ENCODE peak calls at places on chromosomes 2 and 18, in eight cellular contexts. One of them, this sample, is unnamed.
A peak's percentile ranks its signal among the peaks of the same experiment; 100 is the strongest.

GRCh38 chr18:33805592-33805991 is 227.6 kb downstream of the ASXL3 start:
- DNase-seq in GM12891: no peak
- DNase-seq in stimulated activated naive CD8-positive, alpha-beta T cell treated with anti-CD3 and anti-CD28 coated beads, Interleukin-15, amount 100 ng/mL, for 72 hours: no peak
- DNase-seq in aorta: no peak
- DNase-seq in effector CD8-positive, alpha-beta T cell: no peak
- DNase-seq in NCI-H524: no peak
- DNase-seq in kidney: no peak
- DNase-seq in tibial artery: no peak
- DNase-seq in this sample: no peak

GRCh38 chr2:28810384-28811285 is at the start of gene SPDYA:
- DNase-seq in GM12891: peak; percentile 80
- DNase-seq in stimulated activated naive CD8-positive, alpha-beta T cell treated with anti-CD3 and anti-CD28 coated beads, Interleukin-15, amount 100 ng/mL, for 72 hours: peak; percentile 80
- DNase-seq in aorta: peak; percentile 94
- DNase-seq in effector CD8-positive, alpha-beta T cell: peak; percentile 68
- DNase-seq in NCI-H524: peak; percentile 86
- DNase-seq in kidney: peak; percentile 89
- DNase-seq in tibial artery: peak; percentile 85
- DNase-seq in this sample: peak; percentile 72

GRCh38 chr2:19687260-19687659 is 214.5 kb downstream of the TTC32 start:
- DNase-seq in GM12891: no peak
- DNase-seq in stimulated activated naive CD8-positive, alpha-beta T cell treated with anti-CD3 and anti-CD28 coated beads, Interleukin-15, amount 100 ng/mL, for 72 hours: no peak
- DNase-seq in aorta: no peak
- DNase-seq in effector CD8-positive, alpha-beta T cell: no peak
- DNase-seq in NCI-H524: no peak
- DNase-seq in kidney: no peak
- DNase-seq in tibial artery: no peak
- DNase-seq in this sample: no peak

GRCh38 chr2:45821558-45822271 is 170.2 kb downstream of the PRKCE start:
- DNase-seq in GM12891: no peak
- DNase-seq in stimulated activated naive CD8-positive, alpha-beta T cell treated with anti-CD3 and anti-CD28 coated beads, Interleukin-15, amount 100 ng/mL, for 72 hours: no peak
- DNase-seq in aorta: no peak
- DNase-seq in effector CD8-positive, alpha-beta T cell: no peak
- DNase-seq in NCI-H524: peak; percentile 28
- DNase-seq in kidney: no peak
- DNase-seq in tibial artery: peak; percentile 81
- DNase-seq in this sample: peak; percentile 77

GRCh38 chr18:39998332-39998731 is 1956.7 kb upstream of the PIK3C3 start:
- DNase-seq in GM12891: no peak
- DNase-seq in stimulated activated naive CD8-positive, alpha-beta T cell treated with anti-CD3 and anti-CD28 coated beads, Interleukin-15, amount 100 ng/mL, for 72 hours: no peak
- DNase-seq in aorta: no peak
- DNase-seq in effector CD8-positive, alpha-beta T cell: no peak
- DNase-seq in NCI-H524: peak; percentile 51
- DNase-seq in kidney: no peak
- DNase-seq in tibial artery: no peak
- DNase-seq in this sample: no peak

GRCh38 chr2:94987074-94988020 is 38.2 kb upstream of the MAL start:
- DNase-seq in GM12891: no peak
- DNase-seq in stimulated activated naive CD8-positive, alpha-beta T cell treated with anti-CD3 and anti-CD28 coated beads, Interleukin-15, amount 100 ng/mL, for 72 hours: no peak
- DNase-seq in aorta: peak; percentile 22
- DNase-seq in effector CD8-positive, alpha-beta T cell: no peak
- DNase-seq in NCI-H524: no peak
- DNase-seq in kidney: no peak
- DNase-seq in tibial artery: no peak
- DNase-seq in this sample: no peak

GRCh38 chr2:36770542-36771287 is 74.2 kb downstream of the VIT start:
- DNase-seq in GM12891: peak; percentile 27
- DNase-seq in stimulated activated naive CD8-positive, alpha-beta T cell treated with anti-CD3 and anti-CD28 coated beads, Interleukin-15, amount 100 ng/mL, for 72 hours: peak; percentile 39
- DNase-seq in aorta: no peak
- DNase-seq in effector CD8-positive, alpha-beta T cell: no peak
- DNase-seq in NCI-H524: peak; percentile 59
- DNase-seq in kidney: no peak
- DNase-seq in tibial artery: no peak
- DNase-seq in this sample: no peak

GRCh38 chr2:238895901-238896600 is 48.2 kb downstream of the TWIST2 start:
- DNase-seq in GM12891: no peak
- DNase-seq in stimulated activated naive CD8-positive, alpha-beta T cell treated with anti-CD3 and anti-CD28 coated beads, Interleukin-15, amount 100 ng/mL, for 72 hours: no peak
- DNase-seq in aorta: peak; percentile 91
- DNase-seq in effector CD8-positive, alpha-beta T cell: no peak
- DNase-seq in NCI-H524: no peak
- DNase-seq in kidney: peak; percentile 91
- DNase-seq in tibial artery: peak; percentile 91
- DNase-seq in this sample: no peak

GRCh38 chr2:189866296-189866695 is 82.0 kb downstream of the PMS1 start:
- DNase-seq in GM12891: no peak
- DNase-seq in stimulated activated naive CD8-positive, alpha-beta T cell treated with anti-CD3 and anti-CD28 coated beads, Interleukin-15, amount 100 ng/mL, for 72 hours: no peak
- DNase-seq in aorta: no peak
- DNase-seq in effector CD8-positive, alpha-beta T cell: no peak
- DNase-seq in NCI-H524: no peak
- DNase-seq in kidney: no peak
- DNase-seq in tibial artery: no peak
- DNase-seq in this sample: no peak

GRCh38 chr2:146278881-146279280 is 1565.9 kb upstream of the ACVR2A start:
- DNase-seq in GM12891: no peak
- DNase-seq in stimulated activated naive CD8-positive, alpha-beta T cell treated with anti-CD3 and anti-CD28 coated beads, Interleukin-15, amount 100 ng/mL, for 72 hours: no peak
- DNase-seq in aorta: no peak
- DNase-seq in effector CD8-positive, alpha-beta T cell: no peak
- DNase-seq in NCI-H524: no peak
- DNase-seq in kidney: no peak
- DNase-seq in tibial artery: no peak
- DNase-seq in this sample: no peak

GRCh38 chr2:5978352-5978751 is 286.2 kb downstream of the SOX11 start:
- DNase-seq in GM12891: no peak
- DNase-seq in stimulated activated naive CD8-positive, alpha-beta T cell treated with anti-CD3 and anti-CD28 coated beads, Interleukin-15, amount 100 ng/mL, for 72 hours: no peak
- DNase-seq in aorta: no peak
- DNase-seq in effector CD8-positive, alpha-beta T cell: no peak
- DNase-seq in NCI-H524: peak; percentile 88
- DNase-seq in kidney: no peak
- DNase-seq in tibial artery: no peak
- DNase-seq in this sample: no peak

GRCh38 chr2:42040643-42041277 is 7.1 kb upstream of the PKDCC start:
- DNase-seq in GM12891: no peak
- DNase-seq in stimulated activated naive CD8-positive, alpha-beta T cell treated with anti-CD3 and anti-CD28 coated beads, Interleukin-15, amount 100 ng/mL, for 72 hours: no peak
- DNase-seq in aorta: no peak
- DNase-seq in effector CD8-positive, alpha-beta T cell: no peak
- DNase-seq in NCI-H524: no peak
- DNase-seq in kidney: no peak
- DNase-seq in tibial artery: no peak
- DNase-seq in this sample: no peak

GRCh38 chr2:230018153-230018552 is 50.6 kb downstream of the SLC16A14 start:
- DNase-seq in GM12891: no peak
- DNase-seq in stimulated activated naive CD8-positive, alpha-beta T cell treated with anti-CD3 and anti-CD28 coated beads, Interleukin-15, amount 100 ng/mL, for 72 hours: no peak
- DNase-seq in aorta: no peak
- DNase-seq in effector CD8-positive, alpha-beta T cell: no peak
- DNase-seq in NCI-H524: no peak
- DNase-seq in kidney: no peak
- DNase-seq in tibial artery: no peak
- DNase-seq in this sample: no peak

GRCh38 chr2:42842418-42842817 is 50.0 kb upstream of the HAAO start:
- DNase-seq in GM12891: no peak
- DNase-seq in stimulated activated naive CD8-positive, alpha-beta T cell treated with anti-CD3 and anti-CD28 coated beads, Interleukin-15, amount 100 ng/mL, for 72 hours: no peak
- DNase-seq in aorta: no peak
- DNase-seq in effector CD8-positive, alpha-beta T cell: no peak
- DNase-seq in NCI-H524: no peak
- DNase-seq in kidney: no peak
- DNase-seq in tibial artery: peak; percentile 50
- DNase-seq in this sample: no peak

GRCh38 chr2:236782938-236783337 is 213.3 kb downstream of the ACKR3 start:
- DNase-seq in GM12891: no peak
- DNase-seq in stimulated activated naive CD8-positive, alpha-beta T cell treated with anti-CD3 and anti-CD28 coated beads, Interleukin-15, amount 100 ng/mL, for 72 hours: no peak
- DNase-seq in aorta: no peak
- DNase-seq in effector CD8-positive, alpha-beta T cell: no peak
- DNase-seq in NCI-H524: no peak
- DNase-seq in kidney: no peak
- DNase-seq in tibial artery: no peak
- DNase-seq in this sample: no peak

GRCh38 chr18:14014456-14014855 is 99.1 kb upstream of the MC2R start:
- DNase-seq in GM12891: no peak
- DNase-seq in stimulated activated naive CD8-positive, alpha-beta T cell treated with anti-CD3 and anti-CD28 coated beads, Interleukin-15, amount 100 ng/mL, for 72 hours: no peak
- DNase-seq in aorta: no peak
- DNase-seq in effector CD8-positive, alpha-beta T cell: no peak
- DNase-seq in NCI-H524: no peak
- DNase-seq in kidney: no peak
- DNase-seq in tibial artery: no peak
- DNase-seq in this sample: no peak

GRCh38 chr18:11817229-11817628 is 34.0 kb upstream of the CHMP1B start:
- DNase-seq in GM12891: no peak
- DNase-seq in stimulated activated naive CD8-positive, alpha-beta T cell treated with anti-CD3 and anti-CD28 coated beads, Interleukin-15, amount 100 ng/mL, for 72 hours: no peak
- DNase-seq in aorta: no peak
- DNase-seq in effector CD8-positive, alpha-beta T cell: no peak
- DNase-seq in NCI-H524: no peak
- DNase-seq in kidney: no peak
- DNase-seq in tibial artery: no peak
- DNase-seq in this sample: no peak

GRCh38 chr18:36934884-36935283 is 106.0 kb downstream of the KIAA1328 start:
- DNase-seq in GM12891: no peak
- DNase-seq in stimulated activated naive CD8-positive, alpha-beta T cell treated with anti-CD3 and anti-CD28 coated beads, Interleukin-15, amount 100 ng/mL, for 72 hours: no peak
- DNase-seq in aorta: no peak
- DNase-seq in effector CD8-positive, alpha-beta T cell: no peak
- DNase-seq in NCI-H524: no peak
- DNase-seq in kidney: no peak
- DNase-seq in tibial artery: no peak
- DNase-seq in this sample: no peak

GRCh38 chr2:213232649-213233437 is 51.4 kb upstream of the SPAG16 start:
- DNase-seq in GM12891: no peak
- DNase-seq in stimulated activated naive CD8-positive, alpha-beta T cell treated with anti-CD3 and anti-CD28 coated beads, Interleukin-15, amount 100 ng/mL, for 72 hours: peak; percentile 57
- DNase-seq in aorta: no peak
- DNase-seq in effector CD8-positive, alpha-beta T cell: peak; percentile 16
- DNase-seq in NCI-H524: no peak
- DNase-seq in kidney: no peak
- DNase-seq in tibial artery: no peak
- DNase-seq in this sample: no peak

GRCh38 chr2:149164296-149164695 is 125.8 kb downstream of the LYPD6B start:
- DNase-seq in GM12891: no peak
- DNase-seq in stimulated activated naive CD8-positive, alpha-beta T cell treated with anti-CD3 and anti-CD28 coated beads, Interleukin-15, amount 100 ng/mL, for 72 hours: no peak
- DNase-seq in aorta: no peak
- DNase-seq in effector CD8-positive, alpha-beta T cell: no peak
- DNase-seq in NCI-H524: no peak
- DNase-seq in kidney: no peak
- DNase-seq in tibial artery: no peak
- DNase-seq in this sample: no peak

GRCh38 chr2:85996591-85996990 is 107.8 kb upstream of the ST3GAL5 start:
- DNase-seq in GM12891: no peak
- DNase-seq in stimulated activated naive CD8-positive, alpha-beta T cell treated with anti-CD3 and anti-CD28 coated beads, Interleukin-15, amount 100 ng/mL, for 72 hours: no peak
- DNase-seq in aorta: peak; percentile 45
- DNase-seq in effector CD8-positive, alpha-beta T cell: no peak
- DNase-seq in NCI-H524: no peak
- DNase-seq in kidney: no peak
- DNase-seq in tibial artery: no peak
- DNase-seq in this sample: no peak

GRCh38 chr18:63216911-63217311 is 102.7 kb downstream of the BCL2 start:
- DNase-seq in GM12891: no peak
- DNase-seq in stimulated activated naive CD8-positive, alpha-beta T cell treated with anti-CD3 and anti-CD28 coated beads, Interleukin-15, amount 100 ng/mL, for 72 hours: peak; percentile 43
- DNase-seq in aorta: no peak
- DNase-seq in effector CD8-positive, alpha-beta T cell: no peak
- DNase-seq in NCI-H524: no peak
- DNase-seq in kidney: no peak
- DNase-seq in tibial artery: no peak
- DNase-seq in this sample: no peak

GRCh38 chr18:58051765-58052460 is 7.9 kb downstream of the NEDD4L start:
- DNase-seq in GM12891: no peak
- DNase-seq in stimulated activated naive CD8-positive, alpha-beta T cell treated with anti-CD3 and anti-CD28 coated beads, Interleukin-15, amount 100 ng/mL, for 72 hours: no peak
- DNase-seq in aorta: no peak
- DNase-seq in effector CD8-positive, alpha-beta T cell: no peak
- DNase-seq in NCI-H524: peak; percentile 24
- DNase-seq in kidney: no peak
- DNase-seq in tibial artery: no peak
- DNase-seq in this sample: no peak

GRCh38 chr2:183505911-183506310 is 381.7 kb downstream of the NUP35 start:
- DNase-seq in GM12891: peak; percentile 6
- DNase-seq in stimulated activated naive CD8-positive, alpha-beta T cell treated with anti-CD3 and anti-CD28 coated beads, Interleukin-15, amount 100 ng/mL, for 72 hours: no peak
- DNase-seq in aorta: no peak
- DNase-seq in effector CD8-positive, alpha-beta T cell: no peak
- DNase-seq in NCI-H524: no peak
- DNase-seq in kidney: no peak
- DNase-seq in tibial artery: no peak
- DNase-seq in this sample: no peak

GRCh38 chr2:40251146-40251545 is 200.7 kb downstream of the SLC8A1 start:
- DNase-seq in GM12891: no peak
- DNase-seq in stimulated activated naive CD8-positive, alpha-beta T cell treated with anti-CD3 and anti-CD28 coated beads, Interleukin-15, amount 100 ng/mL, for 72 hours: no peak
- DNase-seq in aorta: no peak
- DNase-seq in effector CD8-positive, alpha-beta T cell: no peak
- DNase-seq in NCI-H524: peak; percentile 32
- DNase-seq in kidney: no peak
- DNase-seq in tibial artery: no peak
- DNase-seq in this sample: no peak

GRCh38 chr2:218229239-218229638 is 12.2 kb downstream of the ARPC2 start:
- DNase-seq in GM12891: peak; percentile 42
- DNase-seq in stimulated activated naive CD8-positive, alpha-beta T cell treated with anti-CD3 and anti-CD28 coated beads, Interleukin-15, amount 100 ng/mL, for 72 hours: peak; percentile 49
- DNase-seq in aorta: no peak
- DNase-seq in effector CD8-positive, alpha-beta T cell: no peak
- DNase-seq in NCI-H524: no peak
- DNase-seq in kidney: no peak
- DNase-seq in tibial artery: no peak
- DNase-seq in this sample: no peak

GRCh38 chr2:55391155-55391554 is 28.5 kb downstream of the CCDC88A start:
- DNase-seq in GM12891: no peak
- DNase-seq in stimulated activated naive CD8-positive, alpha-beta T cell treated with anti-CD3 and anti-CD28 coated beads, Interleukin-15, amount 100 ng/mL, for 72 hours: no peak
- DNase-seq in aorta: no peak
- DNase-seq in effector CD8-positive, alpha-beta T cell: no peak
- DNase-seq in NCI-H524: no peak
- DNase-seq in kidney: no peak
- DNase-seq in tibial artery: no peak
- DNase-seq in this sample: no peak

GRCh38 chr2:225027061-225027762 is 15.1 kb downstream of the DOCK10 start:
- DNase-seq in GM12891: no peak
- DNase-seq in stimulated activated naive CD8-positive, alpha-beta T cell treated with anti-CD3 and anti-CD28 coated beads, Interleukin-15, amount 100 ng/mL, for 72 hours: peak; percentile 34
- DNase-seq in aorta: no peak
- DNase-seq in effector CD8-positive, alpha-beta T cell: no peak
- DNase-seq in NCI-H524: no peak
- DNase-seq in kidney: no peak
- DNase-seq in tibial artery: no peak
- DNase-seq in this sample: no peak

GRCh38 chr2:215816424-215816823 is 196.9 kb downstream of the MREG start:
- DNase-seq in GM12891: no peak
- DNase-seq in stimulated activated naive CD8-positive, alpha-beta T cell treated with anti-CD3 and anti-CD28 coated beads, Interleukin-15, amount 100 ng/mL, for 72 hours: no peak
- DNase-seq in aorta: no peak
- DNase-seq in effector CD8-positive, alpha-beta T cell: no peak
- DNase-seq in NCI-H524: no peak
- DNase-seq in kidney: no peak
- DNase-seq in tibial artery: no peak
- DNase-seq in this sample: no peak

GRCh38 chr2:214706986-214707385 is 102.5 kb downstream of the BARD1 start:
- DNase-seq in GM12891: no peak
- DNase-seq in stimulated activated naive CD8-positive, alpha-beta T cell treated with anti-CD3 and anti-CD28 coated beads, Interleukin-15, amount 100 ng/mL, for 72 hours: no peak
- DNase-seq in aorta: no peak
- DNase-seq in effector CD8-positive, alpha-beta T cell: no peak
- DNase-seq in NCI-H524: no peak
- DNase-seq in kidney: no peak
- DNase-seq in tibial artery: no peak
- DNase-seq in this sample: no peak

GRCh38 chr2:32614069-32614468 is 13.8 kb upstream of the TTC27 start:
- DNase-seq in GM12891: no peak
- DNase-seq in stimulated activated naive CD8-positive, alpha-beta T cell treated with anti-CD3 and anti-CD28 coated beads, Interleukin-15, amount 100 ng/mL, for 72 hours: no peak
- DNase-seq in aorta: no peak
- DNase-seq in effector CD8-positive, alpha-beta T cell: no peak
- DNase-seq in NCI-H524: no peak
- DNase-seq in kidney: no peak
- DNase-seq in tibial artery: no peak
- DNase-seq in this sample: no peak

GRCh38 chr2:200336980-200337615 is 30.6 kb downstream of the SPATS2L start:
- DNase-seq in GM12891: no peak
- DNase-seq in stimulated activated naive CD8-positive, alpha-beta T cell treated with anti-CD3 and anti-CD28 coated beads, Interleukin-15, amount 100 ng/mL, for 72 hours: no peak
- DNase-seq in aorta: no peak
- DNase-seq in effector CD8-positive, alpha-beta T cell: no peak
- DNase-seq in NCI-H524: no peak
- DNase-seq in kidney: no peak
- DNase-seq in tibial artery: no peak
- DNase-seq in this sample: no peak

GRCh38 chr2:170386554-170386953 is 208.6 kb downstream of the MYO3B start:
- DNase-seq in GM12891: no peak
- DNase-seq in stimulated activated naive CD8-positive, alpha-beta T cell treated with anti-CD3 and anti-CD28 coated beads, Interleukin-15, amount 100 ng/mL, for 72 hours: no peak
- DNase-seq in aorta: no peak
- DNase-seq in effector CD8-positive, alpha-beta T cell: no peak
- DNase-seq in NCI-H524: no peak
- DNase-seq in kidney: no peak
- DNase-seq in tibial artery: no peak
- DNase-seq in this sample: no peak

GRCh38 chr2:117940436-117940835 is 73.4 kb downstream of the CCDC93 start:
- DNase-seq in GM12891: no peak
- DNase-seq in stimulated activated naive CD8-positive, alpha-beta T cell treated with anti-CD3 and anti-CD28 coated beads, Interleukin-15, amount 100 ng/mL, for 72 hours: no peak
- DNase-seq in aorta: no peak
- DNase-seq in effector CD8-positive, alpha-beta T cell: no peak
- DNase-seq in NCI-H524: no peak
- DNase-seq in kidney: no peak
- DNase-seq in tibial artery: no peak
- DNase-seq in this sample: no peak

This sample was measured in RWPE2.